ENCODE peak calls at places on chromosomes 13 and 19, in four cellular contexts. D is cardiac muscle cell, H is GM13976, Z is lung. W is an unnamed sample.

GRCh38 chr13:73069206-73069815 is 10.5 kb downstream of the KLF5 start:
- DNase-seq in D (no peak), Z (no peak), H (no peak), W (no peak)

GRCh38 chr19:15252398-15253018 is 20.3 kb upstream of the EPHX3 start:
- DNase-seq in D (no peak), Z (no peak), H (no peak), W (no peak)

GRCh38 chr13:85040176-85040660 is 759.0 kb downstream of the SLITRK6 start:
- DNase-seq in Z (no peak), D (no peak), H (no peak), W (no peak)

GRCh38 chr19:14563989-14564650 is 7.7 kb downstream of the NDUFB7 start:
- DNase-seq in H (peak; percentile 79), D (no peak), Z (no peak), W (no peak)

GRCh38 chr19:14381689-14382474 is 638 bp downstream of the ADGRE5 start:
- DNase-seq in Z (peak; percentile 65), H (peak; percentile 25), D (no peak), W (no peak)

GRCh38 chr19:43620061-43621001 is 902 bp upstream of the ZNF428 start:
- DNase-seq in Z (no peak), D (no peak), H (no peak), W (no peak)

GRCh38 chr19:46435009-46435408 is 6.3 kb upstream of the PNMA8C start:
- DNase-seq in H (no peak), D (no peak), Z (no peak), W (no peak)

GRCh38 chr13:71661921-71662320 is 205.1 kb downstream of the DACH1 start:
- DNase-seq in D (no peak), Z (no peak), H (no peak), W (peak; percentile 56)

GRCh38 chr19:2607712-2608601 is 94.5 kb downstream of the GNG7 start:
- DNase-seq in H (peak; percentile 69), Z (no peak), D (no peak), W (no peak)

GRCh38 chr13:114282143-114282685 is 813 bp downstream of the UPF3A start:
- DNase-seq in D (peak; percentile 73), H (peak; percentile 81), Z (peak; percentile 39), W (no peak)

GRCh38 chr19:55581145-55581827 is 638 bp upstream of the ZNF579 start:
- DNase-seq in D (no peak), Z (no peak), H (no peak), W (no peak)

GRCh38 chr13:33931397-33931987 is 113.5 kb downstream of the RFC3 start:
- DNase-seq in H (no peak), D (peak; percentile 75), Z (no peak), W (peak; percentile 58)
- TF ChIP-seq CTCF in H (no peak), D (peak; percentile 50), Z (no peak), W (peak; percentile 43)

GRCh38 chr19:48739400-48739825 is 997 bp downstream of the RASIP1 start:
- DNase-seq in H (no peak), Z (no peak), D (no peak), W (no peak)

GRCh38 chr19:48740705-48741030 is 258 bp upstream of the RASIP1 start:
- DNase-seq in D (no peak), Z (no peak), H (no peak), W (no peak)

GRCh38 chr19:48739835-48740704 is at the start of gene RASIP1:
- DNase-seq in Z (peak; percentile 57), H (no peak), D (no peak), W (no peak)

GRCh38 chr19:48737360-48737998 is 2.9 kb downstream of the RASIP1 start:
- DNase-seq in Z (no peak), H (no peak), D (no peak), W (no peak)

GRCh38 chr19:48738557-48739399 is 1.6 kb downstream of the RASIP1 start:
- DNase-seq in H (peak; percentile 100), D (peak; percentile 97), Z (peak; percentile 94), W (no peak)
- TF ChIP-seq CTCF in H (peak; percentile 75), D (peak; percentile 17), Z (peak; percentile 32), W (peak; percentile 7)

GRCh38 chr19:41431426-41432386 is 4.5 kb upstream of the B3GNT8 start:
- DNase-seq in Z (no peak), D (peak; percentile 96), H (no peak), W (no peak)
- TF ChIP-seq CTCF in Z (no peak), D (peak; percentile 41), H (peak; percentile 29), W (peak; percentile 40)

DNA sequence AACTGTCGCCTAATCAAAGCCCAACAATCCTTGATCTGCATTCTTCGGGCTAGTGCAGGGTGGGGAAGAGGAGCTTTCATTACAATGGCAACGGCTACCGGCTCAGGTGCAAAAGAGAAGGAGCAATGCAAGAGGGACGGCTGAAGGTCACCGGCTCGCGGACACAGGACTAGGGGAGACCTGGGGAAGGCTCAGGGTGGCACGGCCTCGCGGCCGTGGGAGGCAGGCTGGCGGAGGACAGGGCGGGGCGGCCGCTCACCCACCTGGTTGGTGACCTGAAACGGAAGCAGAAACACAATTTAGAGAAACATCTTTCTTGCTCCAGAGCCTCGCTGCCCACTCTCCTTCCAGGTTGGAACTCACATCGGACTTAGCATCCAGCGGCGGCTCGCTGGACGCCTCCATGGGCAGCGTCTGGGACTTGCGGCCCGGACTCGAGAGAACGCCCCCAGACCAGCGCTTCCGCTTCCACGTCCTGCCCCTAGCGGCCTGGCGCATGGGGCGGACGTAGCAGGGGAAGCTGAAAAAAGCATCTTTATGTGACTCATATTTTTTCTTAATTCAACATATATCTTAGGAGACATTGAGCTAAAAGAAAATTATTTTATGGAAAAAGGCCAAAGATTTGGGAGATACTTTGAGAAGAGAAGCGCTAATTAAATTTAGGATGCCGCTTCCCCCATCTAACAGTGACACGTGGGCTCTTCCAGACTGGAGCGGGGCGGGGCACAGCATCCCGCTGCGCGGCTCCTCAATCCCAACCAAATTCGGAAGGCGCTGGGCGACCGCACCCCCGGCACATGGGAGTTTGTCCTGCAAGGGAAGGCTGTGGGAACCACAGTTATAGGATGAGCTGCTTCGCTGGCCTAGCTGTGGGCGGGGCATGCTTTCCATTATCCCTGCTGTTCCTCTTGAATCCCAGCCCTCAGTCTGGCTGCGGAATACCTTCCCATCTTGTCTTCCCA is at the start of gene COMMD6:
- DNase-seq in Z (peak; percentile 74), D (peak; percentile 86), H (peak; percentile 90), W (peak; percentile 80)
- TF ChIP-seq CTCF in Z (peak; percentile 4), D (no peak), H (no peak), W (no peak)

W was measured in HFF-Myc.